ENCODE peak calls at places on chromosomes 5 and 9, in seven cellular contexts. W is heart left ventricle, Z is adrenal gland, R is lower leg skin, O is NB4, Q is stomach, Y is body of pancreas. I is an unnamed sample.
A peak's percentile ranks its signal among the peaks of the same experiment; 100 is the strongest.

GRCh38 chr9:114031037-114031436 is 47.1 kb downstream of the AMBP start:
- DNase-seq in W (no peak), Z (no peak), R (no peak), O (no peak), Q (no peak), Y (no peak), I (no peak)

GRCh38 chr9:132584616-132585560 is 2.5 kb downstream of the BARHL1 start:
- DNase-seq in W (no peak), Z (no peak), R (no peak), O (no peak), Q (no peak), Y (no peak), I (no peak)

GRCh38 chr5:139458580-139459407 is 3.7 kb downstream of the ECSCR start:
- DNase-seq in W (no peak), Z (no peak), R (no peak), O (peak; percentile 89), Q (peak; percentile 54), Y (peak; percentile 26), I (no peak)

GRCh38 chr5:77847129-77847460 is 71.0 kb upstream of the TBCA start:
- DNase-seq in W (no peak), Z (no peak), R (no peak), O (no peak), Q (no peak), Y (no peak), I (no peak)

GRCh38 chr9:10059044-10059443 is 553.8 kb downstream of the PTPRD start:
- DNase-seq in W (no peak), Z (no peak), R (no peak), O (peak; percentile 25), Q (no peak), Y (peak; percentile 19), I (no peak)

GRCh38 chr9:93644397-93645088 is 68.2 kb downstream of the PHF2 start:
- DNase-seq in W (no peak), Z (peak; percentile 19), R (peak; percentile 42), O (no peak), Q (peak; percentile 14), Y (no peak), I (no peak)

GRCh38 chr5:150406120-150407096 is 6.3 kb downstream of the CD74 start:
- DNase-seq in W (no peak), Z (no peak), R (no peak), O (no peak), Q (no peak), Y (no peak), I (no peak)

GRCh38 chr5:57445715-57446037 is 36.9 kb downstream of the ACTBL2 start:
- DNase-seq in W (no peak), Z (no peak), R (no peak), O (no peak), Q (no peak), Y (no peak), I (no peak)

GRCh38 chr9:15221746-15222145 is 85.3 kb downstream of the TTC39B start:
- DNase-seq in W (no peak), Z (no peak), R (no peak), O (no peak), Q (no peak), Y (no peak), I (no peak)

GRCh38 chr9:15332939-15333338 is 25.9 kb upstream of the TTC39B start:
- DNase-seq in W (no peak), Z (no peak), R (no peak), O (no peak), Q (no peak), Y (no peak), I (no peak)

GRCh38 chr5:174997688-174998087 is 273.3 kb downstream of the MSX2 start:
- DNase-seq in W (no peak), Z (no peak), R (no peak), O (no peak), Q (no peak), Y (no peak), I (no peak)

GRCh38 chr5:155936520-155937406 is 390.2 kb upstream of the SGCD start:
- DNase-seq in W (peak; percentile 40), Z (no peak), R (no peak), O (no peak), Q (no peak), Y (no peak), I (no peak)

GRCh38 chr5:154258531-154259217 is 68.1 kb downstream of the GALNT10 start:
- DNase-seq in W (no peak), Z (no peak), R (no peak), O (no peak), Q (no peak), Y (no peak), I (no peak)

GRCh38 chr5:116209166-116209565 is 124.3 kb downstream of the COMMD10 start:
- DNase-seq in W (no peak), Z (no peak), R (no peak), O (no peak), Q (no peak), Y (no peak), I (no peak)

GRCh38 chr5:115243412-115243811 is 19.3 kb downstream of the PGGT1B start:
- DNase-seq in W (no peak), Z (no peak), R (no peak), O (no peak), Q (no peak), Y (no peak), I (no peak)

GRCh38 chr5:115297043-115297442 is 589 bp upstream of the CCDC112 start:
- DNase-seq in W (no peak), Z (peak; percentile 37), R (no peak), O (no peak), Q (no peak), Y (peak; percentile 23), I (peak; percentile 25)

GRCh38 chr5:72021651-72022357 is 85.5 kb upstream of the MAP1B start:
- DNase-seq in W (no peak), Z (no peak), R (no peak), O (no peak), Q (no peak), Y (no peak), I (no peak)

GRCh38 chr5:76500633-76501393 is 97.7 kb downstream of the IQGAP2 start:
- DNase-seq in W (no peak), Z (no peak), R (peak; percentile 34), O (no peak), Q (no peak), Y (no peak), I (no peak)

GRCh38 chr5:134568761-134569725 is 43.6 kb downstream of the JADE2 start:
- DNase-seq in W (peak; percentile 90), Z (peak; percentile 98), R (peak; percentile 90), O (no peak), Q (peak; percentile 91), Y (peak; percentile 85), I (no peak)

GRCh38 chr9:111868475-111868874 is 28.1 kb upstream of the UGCG start:
- DNase-seq in W (no peak), Z (no peak), R (no peak), O (no peak), Q (no peak), Y (no peak), I (no peak)

GRCh38 chr5:53361708-53362107 is 118.7 kb upstream of the FST start:
- DNase-seq in W (no peak), Z (no peak), R (no peak), O (no peak), Q (no peak), Y (no peak), I (no peak)
- TF ChIP-seq POLR2A in W (no peak), Z (no peak), R (no peak), O (no peak), Q (no peak), Y (no peak), I (no peak)

GRCh38 chr9:136363606-136364368 is at the start of gene DNLZ:
- DNase-seq in W (peak; percentile 89), Z (peak; percentile 87), R (peak; percentile 97), O (peak; percentile 90), Q (peak; percentile 90), Y (peak; percentile 87), I (peak; percentile 92)
- TF ChIP-seq POLR2A in W (peak; percentile 58), Z (no peak), R (no peak), O (peak; percentile 43), Q (no peak), Y (no peak), I (peak; percentile 30)

DNA sequence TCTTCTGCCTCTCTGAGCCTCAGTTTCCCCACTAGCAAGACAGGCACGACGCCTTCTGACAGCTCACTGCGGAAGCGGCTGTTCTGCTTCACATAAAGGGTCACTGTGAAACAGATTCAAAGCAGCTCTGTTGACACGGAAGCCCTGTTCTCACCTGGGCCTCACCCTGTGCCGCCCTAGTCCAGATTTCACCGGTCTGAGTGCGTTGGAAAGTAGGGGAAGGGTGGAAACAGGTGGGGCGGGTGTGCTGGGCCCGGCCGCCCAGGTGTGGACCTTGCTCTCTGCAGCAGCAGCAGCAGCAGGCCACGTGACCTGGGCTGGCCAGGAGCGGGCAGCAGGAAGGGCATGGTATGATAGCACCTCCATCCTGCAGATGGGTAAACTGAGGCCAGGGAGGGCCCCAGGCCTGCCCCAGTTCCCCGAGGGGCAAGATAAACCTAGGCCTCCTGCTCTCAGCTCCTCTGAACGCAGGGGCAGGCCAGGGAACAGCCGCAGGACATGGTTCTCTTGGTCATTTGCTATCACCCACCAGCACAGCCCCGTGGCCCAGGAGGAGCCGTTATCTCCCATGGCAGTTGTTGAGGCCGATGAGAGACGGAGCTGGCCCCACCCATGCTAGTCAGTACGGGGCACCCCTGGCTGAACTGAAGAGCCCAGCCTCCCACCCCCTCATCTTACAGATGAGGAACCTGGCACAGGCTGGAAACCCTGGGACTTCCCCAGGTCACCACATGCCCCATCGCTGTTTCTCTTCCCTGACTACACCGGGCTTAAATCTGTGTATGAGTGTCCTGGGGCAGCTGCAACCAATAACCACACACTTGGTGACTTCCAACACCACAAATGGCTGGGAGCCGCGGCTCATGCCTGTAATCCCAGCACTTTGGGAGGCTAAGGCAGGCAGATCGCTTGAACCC is 12.1 kb downstream of the PTGES2 start:
- DNase-seq in W (peak; percentile 17), Z (peak; percentile 22), R (peak; percentile 82), O (no peak), Q (peak; percentile 94), Y (peak; percentile 94), I (peak; percentile 100)
- TF ChIP-seq POLR2A in W (no peak), Z (no peak), R (no peak), O (no peak), Q (no peak), Y (peak; percentile 71), I (peak; percentile 14)

DNA sequence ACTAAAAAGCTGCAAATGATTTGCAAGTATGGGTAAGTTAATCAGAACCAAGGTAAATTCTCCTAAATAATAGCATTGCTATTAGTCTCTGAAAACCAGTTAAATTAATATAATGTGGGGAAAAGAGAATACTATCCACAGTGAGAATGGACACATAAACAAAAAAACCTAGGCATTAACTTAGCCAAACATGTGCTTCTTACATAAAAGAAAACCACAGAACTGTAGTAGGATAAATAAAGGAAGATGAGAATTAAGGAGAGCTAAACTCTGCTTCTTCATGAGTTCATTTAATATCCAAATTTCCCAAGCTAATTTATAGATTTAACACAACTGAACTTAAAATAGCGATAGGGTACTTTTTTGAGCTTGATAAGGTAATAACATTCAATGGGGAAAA is 31.8 kb downstream of the ABCA1 start:
- DNase-seq in W (no peak), Z (no peak), R (no peak), O (no peak), Q (no peak), Y (no peak), I (no peak)
- TF ChIP-seq POLR2A in W (no peak), Z (no peak), R (no peak), O (no peak), Q (no peak), Y (no peak), I (no peak)

GRCh38 chr5:177477701-177478477 is 4.5 kb upstream of the DBN1 start:
- DNase-seq in W (peak; percentile 23), Z (no peak), R (no peak), O (no peak), Q (no peak), Y (no peak), I (no peak)
- TF ChIP-seq POLR2A in W (no peak), Z (no peak), R (no peak), O (no peak), Q (no peak), Y (no peak), I (no peak)